ENCODE peak calls at places on chromosomes 5 and 9, in ten cellular contexts. P is suprapubic skin, L is cardiac fibroblast, I is OCI-LY7, B is astrocyte of the spinal cord, C is heart left ventricle, Y is tibial artery, T is fibroblast of mammary gland, A is left lung, H is fibroblast of the aortic adventitia. E is an unnamed sample.
A peak's percentile ranks its signal among the peaks of the same experiment; 100 is the strongest.

GRCh38 chr9:137241490-137242328 is 622 bp downstream of the TUBB4B start:
- DNase-seq in P (no peak), L (peak; percentile 44), I (peak; percentile 55), B (peak; percentile 33), C (peak; percentile 64), Y (peak; percentile 85), T (peak; percentile 44), A (peak; percentile 92), H (peak; percentile 37), E (peak; percentile 44)

GRCh38 chr5:72515211-72515610 is 8.0 kb upstream of the ZNF366 start:
- DNase-seq in P (no peak), L (no peak), I (no peak), B (no peak), C (no peak), Y (no peak), T (no peak), A (no peak), H (no peak), E (no peak)

GRCh38 chr5:55935371-55935770 is 59.4 kb downstream of the IL6ST start:
- DNase-seq in P (no peak), L (no peak), I (no peak), B (peak; percentile 7), C (no peak), Y (no peak), T (no peak), A (no peak), H (peak; percentile 28), E (no peak)

GRCh38 chr5:133611357-133612020 is 852 bp downstream of the FSTL4 start:
- DNase-seq in P (no peak), L (no peak), I (no peak), B (no peak), C (no peak), Y (no peak), T (no peak), A (no peak), H (no peak), E (no peak)

GRCh38 chr5:171512397-171512796 is 93.0 kb downstream of the FGF18 start:
- DNase-seq in P (no peak), L (no peak), I (no peak), B (no peak), C (no peak), Y (no peak), T (no peak), A (no peak), H (no peak), E (no peak)

GRCh38 chr5:80254767-80255424 is 952 bp downstream of the SERINC5 start:
- DNase-seq in P (no peak), L (peak; percentile 25), I (no peak), B (peak; percentile 49), C (no peak), Y (no peak), T (peak; percentile 31), A (no peak), H (peak; percentile 35), E (peak; percentile 56)

GRCh38 chr5:109688999-109689739 is 558 bp upstream of the MAN2A1 start:
- DNase-seq in P (peak; percentile 87), L (peak; percentile 93), I (peak; percentile 94), B (peak; percentile 92), C (peak; percentile 87), Y (peak; percentile 93), T (peak; percentile 81), A (peak; percentile 95), H (peak; percentile 79), E (peak; percentile 97)

GRCh38 chr9:82254646-82255367 is 266.2 kb downstream of the SPATA31D1 start:
- DNase-seq in P (no peak), L (no peak), I (no peak), B (peak; percentile 24), C (no peak), Y (no peak), T (no peak), A (no peak), H (peak; percentile 72), E (no peak)

GRCh38 chr5:30041291-30041690 is 1152.2 kb upstream of the CDH6 start:
- DNase-seq in P (no peak), L (no peak), I (no peak), B (no peak), C (no peak), Y (no peak), T (no peak), A (no peak), H (no peak), E (no peak)

GRCh38 chr5:81495286-81495685 is 101.4 kb upstream of the ACOT12 start:
- DNase-seq in P (no peak), L (peak; percentile 34), I (no peak), B (no peak), C (no peak), Y (no peak), T (no peak), A (no peak), H (no peak), E (no peak)

GRCh38 chr5:125559296-125559695 is 812.9 kb upstream of the ZNF608 start:
- DNase-seq in P (no peak), L (peak; percentile 97), I (no peak), B (peak; percentile 94), C (peak; percentile 12), Y (no peak), T (peak; percentile 94), A (no peak), H (peak; percentile 99), E (peak; percentile 93)

GRCh38 chr9:130445268-130445983 is 665 bp downstream of the ASS1 start:
- DNase-seq in P (peak; percentile 75), L (peak; percentile 83), I (no peak), B (peak; percentile 39), C (peak; percentile 76), Y (peak; percentile 92), T (peak; percentile 55), A (peak; percentile 86), H (peak; percentile 71), E (peak; percentile 73)

GRCh38 chr5:76714771-76715483 is 999 bp upstream of the F2R start:
- DNase-seq in P (no peak), L (no peak), I (no peak), B (no peak), C (no peak), Y (no peak), T (no peak), A (peak; percentile 87), H (no peak), E (no peak)

GRCh38 chr9:87375397-87376073 is 122.1 kb upstream of the DAPK1 start:
- DNase-seq in P (no peak), L (peak; percentile 60), I (no peak), B (peak; percentile 18), C (no peak), Y (no peak), T (no peak), A (no peak), H (peak; percentile 29), E (no peak)

GRCh38 chr9:95138474-95138873 is 179.0 kb downstream of the FANCC start:
- DNase-seq in P (no peak), L (no peak), I (no peak), B (no peak), C (no peak), Y (no peak), T (peak; percentile 17), A (no peak), H (no peak), E (no peak)
- TF ChIP-seq CTCF in P (no peak), L (no peak), I (no peak), B (no peak), C (no peak), Y (no peak), T (no peak), A (no peak), H (no peak), E (no peak)

GRCh38 chr9:120791161-120791560 is 2.1 kb downstream of the FBXW2 start:
- DNase-seq in P (no peak), L (peak; percentile 19), I (no peak), B (no peak), C (no peak), Y (no peak), T (peak; percentile 22), A (no peak), H (peak; percentile 20), E (no peak)
- H3K4me3 ChIP-seq in P (no peak overlapping the region), L (no peak overlapping the region), I (peak overlapping the region; percentile 78), B (no peak overlapping the region), C (no peak overlapping the region), Y (no peak overlapping the region), T (no peak overlapping the region), A (no peak overlapping the region), H (no peak overlapping the region), E (no peak overlapping the region)

GRCh38 chr5:113038714-113039113 is 62.1 kb downstream of the DCP2 start:
- DNase-seq in P (no peak), L (peak; percentile 54), I (no peak), B (peak; percentile 67), C (no peak), Y (no peak), T (peak; percentile 56), A (no peak), H (no peak), E (peak; percentile 50)
- TF ChIP-seq CTCF in P (no peak), L (no peak), I (no peak), B (peak; percentile 31), C (no peak), Y (no peak), T (no peak), A (no peak), H (no peak), E (no peak)

GRCh38 chr9:113548221-113549041 is 84.9 kb downstream of the RGS3 start:
- DNase-seq in P (peak; percentile 74), L (peak; percentile 86), I (peak; percentile 22), B (peak; percentile 25), C (peak; percentile 78), Y (peak; percentile 89), T (no peak), A (peak; percentile 85), H (peak; percentile 81), E (no peak)
- H3K4me3 ChIP-seq in P (no peak overlapping the region), L (no peak overlapping the region), I (no peak overlapping the region), B (no peak overlapping the region), C (no peak overlapping the region), Y (no peak overlapping the region), T (no peak overlapping the region), A (no peak overlapping the region), H (no peak overlapping the region), E (no peak overlapping the region)

E was measured in foreskin fibroblast.